ENCODE peak calls at places on chromosomes 12 and 14, in eight cellular contexts. One of them, this sample, is unnamed.

GRCh38 chr14:64060199-64060545 is 207.4 kb downstream of the SYNE2 start:
- DNase-seq in upper lobe of left lung: no peak
- DNase-seq in adrenal gland: no peak
- DNase-seq in K562: no peak
- DNase-seq in AG04449: no peak
- DNase-seq in mammary epithelial cell: peak; percentile 92
- DNase-seq in epithelial cell of proximal tubule: no peak
- DNase-seq in cardiac muscle cell: no peak
- DNase-seq in this sample: no peak

GRCh38 chr14:71753976-71754375 is 178.3 kb upstream of the RGS6 start:
- DNase-seq in mammary epithelial cell: no peak
- DNase-seq in epithelial cell of proximal tubule: no peak
- DNase-seq in adrenal gland: no peak
- DNase-seq in K562: no peak
- DNase-seq in cardiac muscle cell: no peak
- DNase-seq in upper lobe of left lung: peak; percentile 67
- DNase-seq in AG04449: no peak
- DNase-seq in this sample: no peak

GRCh38 chr12:113577464-113578121 is 105.9 kb upstream of the LHX5 start:
- DNase-seq in AG04449: no peak
- DNase-seq in mammary epithelial cell: no peak
- DNase-seq in K562: peak; percentile 26
- DNase-seq in epithelial cell of proximal tubule: no peak
- DNase-seq in adrenal gland: no peak
- DNase-seq in cardiac muscle cell: no peak
- DNase-seq in upper lobe of left lung: no peak
- DNase-seq in this sample: no peak

GRCh38 chr14:50303744-50304471 is 8.1 kb downstream of the L2HGDH start:
- DNase-seq in adrenal gland: no peak
- DNase-seq in K562: peak; percentile 37
- DNase-seq in epithelial cell of proximal tubule: peak; percentile 69
- DNase-seq in AG04449: no peak
- DNase-seq in upper lobe of left lung: no peak
- DNase-seq in cardiac muscle cell: peak; percentile 94
- DNase-seq in mammary epithelial cell: no peak
- DNase-seq in this sample: peak; percentile 79

GRCh38 chr12:22360772-22361171 is 26.3 kb upstream of the ST8SIA1 start:
- DNase-seq in cardiac muscle cell: no peak
- DNase-seq in upper lobe of left lung: no peak
- DNase-seq in AG04449: no peak
- DNase-seq in K562: no peak
- DNase-seq in adrenal gland: no peak
- DNase-seq in epithelial cell of proximal tubule: no peak
- DNase-seq in mammary epithelial cell: no peak
- DNase-seq in this sample: no peak

GRCh38 chr14:56027916-56028637 is 90.1 kb upstream of the PELI2 start:
- DNase-seq in K562: no peak
- DNase-seq in epithelial cell of proximal tubule: no peak
- DNase-seq in cardiac muscle cell: no peak
- DNase-seq in mammary epithelial cell: no peak
- DNase-seq in AG04449: no peak
- DNase-seq in upper lobe of left lung: no peak
- DNase-seq in adrenal gland: no peak
- DNase-seq in this sample: no peak

GRCh38 chr14:54487771-54488170 is 1.0 kb downstream of the GMFB start:
- DNase-seq in upper lobe of left lung: no peak
- DNase-seq in mammary epithelial cell: peak; percentile 47
- DNase-seq in K562: no peak
- DNase-seq in AG04449: no peak
- DNase-seq in cardiac muscle cell: peak; percentile 58
- DNase-seq in epithelial cell of proximal tubule: peak; percentile 53
- DNase-seq in adrenal gland: no peak
- DNase-seq in this sample: no peak

GRCh38 chr14:103126088-103126872 is 3.0 kb downstream of the TNFAIP2 start:
- DNase-seq in upper lobe of left lung: no peak
- DNase-seq in adrenal gland: no peak
- DNase-seq in cardiac muscle cell: no peak
- DNase-seq in epithelial cell of proximal tubule: no peak
- DNase-seq in AG04449: no peak
- DNase-seq in mammary epithelial cell: no peak
- DNase-seq in K562: no peak
- DNase-seq in this sample: no peak

GRCh38 chr14:89061696-89062095 is 237.2 kb downstream of the TTC8 start:
- DNase-seq in K562: no peak
- DNase-seq in upper lobe of left lung: no peak
- DNase-seq in cardiac muscle cell: no peak
- DNase-seq in adrenal gland: no peak
- DNase-seq in epithelial cell of proximal tubule: no peak
- DNase-seq in AG04449: no peak
- DNase-seq in mammary epithelial cell: no peak
- DNase-seq in this sample: no peak

GRCh38 chr12:95411466-95411865 is 62.5 kb upstream of the METAP2 start:
- DNase-seq in cardiac muscle cell: no peak
- DNase-seq in AG04449: no peak
- DNase-seq in mammary epithelial cell: no peak
- DNase-seq in K562: no peak
- DNase-seq in adrenal gland: peak; percentile 75
- DNase-seq in upper lobe of left lung: no peak
- DNase-seq in epithelial cell of proximal tubule: no peak
- DNase-seq in this sample: no peak

GRCh38 chr12:88960213-88960878 is 380.1 kb upstream of the KITLG start:
- DNase-seq in K562: no peak
- DNase-seq in cardiac muscle cell: peak; percentile 58
- DNase-seq in epithelial cell of proximal tubule: no peak
- DNase-seq in AG04449: no peak
- DNase-seq in upper lobe of left lung: no peak
- DNase-seq in adrenal gland: no peak
- DNase-seq in mammary epithelial cell: peak; percentile 37
- DNase-seq in this sample: no peak

GRCh38 chr14:93880025-93880820 is 46.9 kb upstream of the FAM181A start:
- DNase-seq in mammary epithelial cell: no peak
- DNase-seq in epithelial cell of proximal tubule: no peak
- DNase-seq in upper lobe of left lung: no peak
- DNase-seq in cardiac muscle cell: peak; percentile 50
- DNase-seq in adrenal gland: no peak
- DNase-seq in AG04449: peak; percentile 7
- DNase-seq in K562: no peak
- DNase-seq in this sample: peak; percentile 24

GRCh38 chr12:45290218-45290609 is 74.3 kb downstream of the ANO6 start:
- DNase-seq in mammary epithelial cell: peak; percentile 87
- DNase-seq in cardiac muscle cell: peak; percentile 81
- DNase-seq in upper lobe of left lung: no peak
- DNase-seq in epithelial cell of proximal tubule: peak; percentile 29
- DNase-seq in adrenal gland: no peak
- DNase-seq in AG04449: peak; percentile 37
- DNase-seq in K562: no peak
- DNase-seq in this sample: peak; percentile 78

GRCh38 chr12:116924558-116925453 is 14.1 kb downstream of the FBXW8 start:
- DNase-seq in epithelial cell of proximal tubule: no peak
- DNase-seq in upper lobe of left lung: no peak
- DNase-seq in adrenal gland: no peak
- DNase-seq in K562: peak; percentile 30
- DNase-seq in mammary epithelial cell: peak; percentile 88
- DNase-seq in AG04449: peak; percentile 31
- DNase-seq in cardiac muscle cell: peak; percentile 57
- DNase-seq in this sample: no peak

GRCh38 chr14:100670017-100670974 is 56.4 kb upstream of the DLK1 start:
- DNase-seq in epithelial cell of proximal tubule: no peak
- DNase-seq in AG04449: no peak
- DNase-seq in upper lobe of left lung: no peak
- DNase-seq in cardiac muscle cell: no peak
- DNase-seq in adrenal gland: no peak
- DNase-seq in mammary epithelial cell: no peak
- DNase-seq in K562: no peak
- DNase-seq in this sample: no peak
- TF ChIP-seq CTCF in epithelial cell of proximal tubule: no peak
- TF ChIP-seq CTCF in AG04449: no peak
- TF ChIP-seq CTCF in upper lobe of left lung: no peak
- TF ChIP-seq CTCF in cardiac muscle cell: no peak
- TF ChIP-seq CTCF in adrenal gland: no peak
- TF ChIP-seq CTCF in mammary epithelial cell: no peak
- TF ChIP-seq CTCF in K562: no peak
- TF ChIP-seq CTCF in this sample: no peak

DNA sequence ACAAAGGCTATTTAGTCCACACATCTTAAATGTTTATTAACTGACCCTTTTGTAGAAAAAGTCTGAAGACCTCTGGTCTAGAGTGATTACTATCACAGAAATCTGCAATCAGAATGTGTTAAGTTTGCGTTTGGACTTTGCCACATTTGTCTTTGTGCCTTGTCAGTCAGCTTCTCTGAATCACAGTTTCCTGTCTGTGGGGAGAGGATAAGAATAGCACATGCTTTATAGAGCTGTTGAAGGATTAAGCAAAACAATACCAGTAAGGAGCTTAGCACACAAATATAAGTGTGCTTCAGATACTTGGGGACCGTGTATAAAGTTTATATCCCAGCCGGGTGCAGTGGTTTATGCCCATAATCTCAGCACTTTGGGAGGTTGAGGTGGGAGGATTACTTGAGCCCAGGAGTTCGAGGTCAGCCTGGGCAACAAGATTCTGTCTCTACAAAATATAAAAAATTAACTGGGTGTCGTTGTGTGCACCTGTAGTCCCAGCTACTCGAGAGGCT is 63.0 kb upstream of the BTG1 start:
- DNase-seq in adrenal gland: no peak
- DNase-seq in cardiac muscle cell: peak; percentile 67
- DNase-seq in epithelial cell of proximal tubule: peak; percentile 25
- DNase-seq in K562: no peak
- DNase-seq in AG04449: peak; percentile 23
- DNase-seq in mammary epithelial cell: peak; percentile 65
- DNase-seq in upper lobe of left lung: no peak
- DNase-seq in this sample: peak; percentile 56
- H3K4me3 ChIP-seq in adrenal gland: no peak overlapping the region
- H3K4me3 ChIP-seq in cardiac muscle cell: no peak overlapping the region
- H3K4me3 ChIP-seq in epithelial cell of proximal tubule: no peak overlapping the region
- H3K4me3 ChIP-seq in K562: no peak overlapping the region
- H3K4me3 ChIP-seq in AG04449: no peak overlapping the region
- H3K4me3 ChIP-seq in mammary epithelial cell: no peak overlapping the region
- H3K4me3 ChIP-seq in upper lobe of left lung: no peak overlapping the region
- H3K4me3 ChIP-seq in this sample: no peak overlapping the region

GRCh38 chr14:69298131-69299071 is 38.4 kb downstream of the GALNT16 start:
- DNase-seq in K562: no peak
- DNase-seq in adrenal gland: peak; percentile 65
- DNase-seq in mammary epithelial cell: no peak
- DNase-seq in AG04449: no peak
- DNase-seq in cardiac muscle cell: no peak
- DNase-seq in upper lobe of left lung: no peak
- DNase-seq in epithelial cell of proximal tubule: no peak
- DNase-seq in this sample: no peak

GRCh38 chr14:69303086-69303485 is 43.1 kb downstream of the GALNT16 start:
- DNase-seq in epithelial cell of proximal tubule: no peak
- DNase-seq in upper lobe of left lung: no peak
- DNase-seq in mammary epithelial cell: no peak
- DNase-seq in AG04449: no peak
- DNase-seq in adrenal gland: peak; percentile 35
- DNase-seq in cardiac muscle cell: no peak
- DNase-seq in K562: no peak
- DNase-seq in this sample: no peak

GRCh38 chr14:69300601-69301221 is 40.8 kb downstream of the GALNT16 start:
- DNase-seq in adrenal gland: peak; percentile 47
- DNase-seq in epithelial cell of proximal tubule: no peak
- DNase-seq in upper lobe of left lung: no peak
- DNase-seq in K562: no peak
- DNase-seq in AG04449: no peak
- DNase-seq in mammary epithelial cell: no peak
- DNase-seq in cardiac muscle cell: no peak
- DNase-seq in this sample: no peak

DNA sequence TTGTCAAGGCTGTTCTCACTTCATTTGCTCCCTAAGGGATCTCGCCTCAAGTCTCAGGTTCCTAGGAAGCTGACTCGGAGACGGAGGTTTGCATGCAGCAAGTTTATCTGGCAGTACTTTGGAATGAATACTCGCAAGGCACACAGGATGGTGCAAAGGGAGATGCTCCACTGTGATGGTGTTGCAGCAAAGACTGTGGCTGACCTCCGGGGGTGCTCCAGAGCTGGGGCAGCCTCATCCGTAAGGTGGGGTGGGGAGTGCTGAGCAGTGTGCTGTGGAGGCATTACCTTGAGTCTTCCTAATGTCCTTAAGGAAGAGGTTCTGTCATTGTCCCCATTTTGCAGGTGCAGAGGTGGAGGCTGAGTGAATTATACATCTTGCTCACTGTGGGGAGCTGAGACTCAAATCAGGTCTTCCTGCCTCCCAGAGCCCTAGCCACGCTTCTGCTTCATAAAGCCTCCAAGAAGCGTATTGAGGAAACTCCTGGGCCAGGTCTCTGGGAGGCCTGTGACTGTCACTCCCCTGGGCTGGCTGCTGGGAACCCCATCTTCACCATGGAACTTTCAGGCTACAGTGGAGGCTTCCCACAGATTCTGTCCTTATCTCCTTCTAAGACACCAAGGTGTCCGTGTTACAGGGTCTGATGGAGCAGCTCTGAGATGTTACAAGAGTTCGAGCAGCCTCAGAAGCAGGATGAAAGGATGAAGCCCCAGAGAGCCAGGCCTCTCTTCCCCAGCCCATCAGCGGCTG is 39.5 kb downstream of the GALNT16 start:
- DNase-seq in epithelial cell of proximal tubule: no peak
- DNase-seq in mammary epithelial cell: no peak
- DNase-seq in AG04449: no peak
- DNase-seq in cardiac muscle cell: no peak
- DNase-seq in adrenal gland: peak; percentile 46
- DNase-seq in K562: no peak
- DNase-seq in upper lobe of left lung: no peak
- DNase-seq in this sample: no peak
- TF ChIP-seq CTCF in epithelial cell of proximal tubule: peak; percentile 45
- TF ChIP-seq CTCF in mammary epithelial cell: peak; percentile 20
- TF ChIP-seq CTCF in AG04449: peak; percentile 33
- TF ChIP-seq CTCF in cardiac muscle cell: peak; percentile 17
- TF ChIP-seq CTCF in adrenal gland: no peak
- TF ChIP-seq CTCF in K562: no peak
- TF ChIP-seq CTCF in upper lobe of left lung: no peak
- TF ChIP-seq CTCF in this sample: peak; percentile 31

GRCh38 chr14:68784995-68785816 is 7.7 kb downstream of the ZFP36L1 start:
- DNase-seq in mammary epithelial cell: peak; percentile 92
- DNase-seq in upper lobe of left lung: no peak
- DNase-seq in adrenal gland: peak; percentile 58
- DNase-seq in cardiac muscle cell: peak; percentile 74
- DNase-seq in K562: no peak
- DNase-seq in epithelial cell of proximal tubule: peak; percentile 98
- DNase-seq in AG04449: no peak
- DNase-seq in this sample: no peak

GRCh38 chr14:68787235-68787727 is 5.6 kb downstream of the ZFP36L1 start:
- DNase-seq in epithelial cell of proximal tubule: no peak
- DNase-seq in AG04449: no peak
- DNase-seq in cardiac muscle cell: peak; percentile 66
- DNase-seq in adrenal gland: peak; percentile 62
- DNase-seq in upper lobe of left lung: no peak
- DNase-seq in mammary epithelial cell: no peak
- DNase-seq in K562: no peak
- DNase-seq in this sample: no peak

GRCh38 chr14:68788275-68789001 is 4.4 kb downstream of the ZFP36L1 start:
- DNase-seq in adrenal gland: peak; percentile 6
- DNase-seq in mammary epithelial cell: no peak
- DNase-seq in cardiac muscle cell: no peak
- DNase-seq in AG04449: no peak
- DNase-seq in K562: no peak
- DNase-seq in upper lobe of left lung: no peak
- DNase-seq in epithelial cell of proximal tubule: no peak
- DNase-seq in this sample: no peak

GRCh38 chr14:68785817-68786490 is 6.9 kb downstream of the ZFP36L1 start:
- DNase-seq in mammary epithelial cell: peak; percentile 82
- DNase-seq in adrenal gland: peak; percentile 60
- DNase-seq in AG04449: no peak
- DNase-seq in epithelial cell of proximal tubule: peak; percentile 76
- DNase-seq in upper lobe of left lung: no peak
- DNase-seq in K562: peak; percentile 60
- DNase-seq in cardiac muscle cell: peak; percentile 68
- DNase-seq in this sample: no peak

GRCh38 chr14:68786491-68787234 is 6.2 kb downstream of the ZFP36L1 start:
- DNase-seq in epithelial cell of proximal tubule: peak; percentile 79
- DNase-seq in AG04449: no peak
- DNase-seq in upper lobe of left lung: no peak
- DNase-seq in adrenal gland: peak; percentile 57
- DNase-seq in mammary epithelial cell: peak; percentile 86
- DNase-seq in cardiac muscle cell: peak; percentile 80
- DNase-seq in K562: no peak
- DNase-seq in this sample: no peak
- H3K4me3 ChIP-seq in epithelial cell of proximal tubule: peak overlapping the region; percentile 9
- H3K4me3 ChIP-seq in AG04449: no peak overlapping the region
- H3K4me3 ChIP-seq in upper lobe of left lung: peak overlapping the region; percentile 75
- H3K4me3 ChIP-seq in adrenal gland: no peak overlapping the region
- H3K4me3 ChIP-seq in mammary epithelial cell: no peak overlapping the region
- H3K4me3 ChIP-seq in cardiac muscle cell: no peak overlapping the region
- H3K4me3 ChIP-seq in K562: no peak overlapping the region
- H3K4me3 ChIP-seq in this sample: no peak overlapping the region